ENCODE peak calls at places on chromosome 17, in seven cellular contexts. M is NCI-H446 treated with DMSO at 0.1 percent for 48 hours; V is activated T-cell treated with anti-CD3 and anti-CD28 coated beads, Interleukin-2, amount 50 U/mL, for 72 hours; W is BE2C; N is ACHN; U is adrenal gland; I is naive thymus-derived CD8-positive, alpha-beta T cell. G is an unnamed sample.

GRCh38 chr17:2468270-2468669 is 43.4 kb downstream of the METTL16 start:
- DNase-seq in N (peak; percentile 89), U (no peak), W (no peak), I (no peak), V (no peak), M (no peak), G (no peak)

GRCh38 chr17:28725660-28726395 is at the start of gene TLCD1:
- DNase-seq in I (peak; percentile 41), N (peak; percentile 83), M (peak; percentile 60), U (peak; percentile 71), W (peak; percentile 73), V (peak; percentile 83), G (peak; percentile 72)

GRCh38 chr17:68942389-68942788 is 12.8 kb downstream of the ABCA8 start:
- DNase-seq in N (no peak), U (no peak), M (no peak), V (no peak), I (no peak), W (no peak), G (no peak)

GRCh38 chr17:79003661-79004411 is 5.7 kb downstream of the CANT1 start:
- DNase-seq in W (no peak), V (no peak), N (no peak), I (no peak), U (no peak), M (no peak), G (no peak)

GRCh38 chr17:37516131-37516561 is 26.5 kb downstream of the DUSP14 start:
- DNase-seq in U (peak; percentile 27), I (no peak), N (no peak), M (no peak), V (no peak), W (no peak), G (no peak)

GRCh38 chr17:3049705-3050295 is 13.6 kb downstream of the OR1D5 start:
- DNase-seq in U (no peak), V (no peak), W (no peak), M (no peak), N (peak; percentile 29), I (no peak), G (no peak)

GRCh38 chr17:18182978-18183333 is 672 bp upstream of the ALKBH5 start:
- DNase-seq in M (no peak), V (peak; percentile 88), I (peak; percentile 78), N (peak; percentile 77), U (peak; percentile 88), W (peak; percentile 72), G (peak; percentile 87)

GRCh38 chr17:73071387-73071999 is 21.0 kb downstream of the SLC39A11 start:
- DNase-seq in N (no peak), U (no peak), M (no peak), V (no peak), I (no peak), W (no peak), G (no peak)

GRCh38 chr17:73801455-73802100 is 157.3 kb upstream of the SDK2 start:
- DNase-seq in N (no peak), M (no peak), V (no peak), I (no peak), W (no peak), U (no peak), G (no peak)

GRCh38 chr17:59815965-59816364 is 76.8 kb downstream of the TUBD1 start:
- DNase-seq in V (no peak), M (no peak), I (no peak), U (no peak), N (no peak), W (no peak), G (no peak)

GRCh38 chr17:40021471-40021961 is 6.3 kb downstream of the CSF3 start:
- DNase-seq in W (no peak), N (peak; percentile 34), I (no peak), U (peak; percentile 91), M (no peak), V (no peak), G (no peak)

GRCh38 chr17:30961213-30962188 is 9.3 kb upstream of the RNF135 start:
- DNase-seq in M (no peak), I (peak; percentile 21), U (no peak), W (no peak), N (peak; percentile 59), V (no peak), G (no peak)

GRCh38 chr17:20114466-20114865 is 105.3 kb downstream of the SPECC1 start:
- DNase-seq in U (no peak), I (no peak), N (no peak), V (no peak), W (no peak), M (no peak), G (no peak)

GRCh38 chr17:83036193-83036592 is 43.2 kb upstream of the METRNL start:
- DNase-seq in M (no peak), N (no peak), V (no peak), I (no peak), W (no peak), U (no peak), G (no peak)

GRCh38 chr17:75428775-75429469 is 23.4 kb upstream of the GRB2 start:
- DNase-seq in V (no peak), I (no peak), M (no peak), N (peak; percentile 74), U (no peak), W (no peak), G (no peak)

GRCh38 chr17:2282297-2282873 is 21.2 kb downstream of the SMG6 start:
- DNase-seq in N (peak; percentile 82), W (no peak), M (peak; percentile 16), I (no peak), U (no peak), V (no peak), G (no peak)

GRCh38 chr17:83153681-83154310 is 74.4 kb downstream of the METRNL start:
- DNase-seq in N (no peak), V (no peak), M (no peak), I (no peak), W (no peak), U (no peak), G (no peak)

GRCh38 chr17:5000237-5000639 is 2.5 kb downstream of the KIF1C start:
- DNase-seq in M (no peak), V (no peak), I (no peak), W (no peak), N (no peak), U (peak; percentile 60), G (no peak)